ENCODE peak calls at places on chromosomes 1 and 21, in six cellular contexts. G is left ventricle myocardium inferior, R is pancreas, O is upper lobe of right lung, Y is RWPE1, V is tibial artery. L is an unnamed sample.

GRCh38 chr1:82423174-82423815 is 622.6 kb downstream of the ADGRL2 start:
- DNase-seq in O (no peak), G (no peak), V (no peak), Y (no peak), R (no peak), L (no peak)

GRCh38 chr1:50420689-50421365 is 2.4 kb downstream of the DMRTA2 start:
- DNase-seq in R (no peak), Y (no peak), G (no peak), V (no peak), O (no peak), L (no peak)

GRCh38 chr1:87449348-87449963 is 120.8 kb downstream of the LMO4 start:
- DNase-seq in G (peak), V (peak), R (peak), Y (no peak), O (no peak), L (no peak)

GRCh38 chr1:44817771-44818495 is 9.6 kb downstream of the BTBD19 start:
- DNase-seq in V (peak), R (peak), G (peak), Y (no peak), O (no peak), L (no peak)

GRCh38 chr1:26945728-26946127 is 14.5 kb downstream of the KDF1 start:
- DNase-seq in R (no peak), O (no peak), G (peak), V (no peak), Y (no peak), L (no peak)

GRCh38 chr21:45405271-45405818 is 380 bp downstream of the COL18A1 start:
- DNase-seq in V (peak), O (no peak), Y (peak), G (peak), R (no peak), L (no peak)

GRCh38 chr1:87636198-87636892 is 307.7 kb downstream of the LMO4 start:
- DNase-seq in O (no peak), R (no peak), G (no peak), V (no peak), Y (no peak), L (no peak)

GRCh38 chr1:113946668-113947387 is 17.7 kb downstream of the HIPK1 start:
- DNase-seq in V (no peak), R (no peak), Y (no peak), G (no peak), O (no peak), L (no peak)

GRCh38 chr1:184061396-184062003 is 10.0 kb downstream of the TSEN15 start:
- DNase-seq in Y (no peak), V (no peak), G (no peak), O (no peak), R (no peak), L (no peak)

GRCh38 chr1:56758135-56758534 is 61.1 kb downstream of the FYB2 start:
- DNase-seq in O (no peak), R (peak), V (no peak), G (peak), Y (peak), L (no peak)

GRCh38 chr1:117009132-117009531 is 7.6 kb downstream of the CD101 start:
- DNase-seq in V (no peak), G (no peak), O (no peak), Y (no peak), R (no peak), L (no peak)

GRCh38 chr1:61224609-61225008 is 142.2 kb downstream of the NFIA start:
- DNase-seq in G (no peak), V (no peak), R (no peak), O (no peak), Y (no peak), L (no peak)

GRCh38 chr1:228141871-228142615 is 2.0 kb downstream of the GUK1 start:
- DNase-seq in O (no peak), V (peak), Y (no peak), G (no peak), R (peak), L (peak)

GRCh38 chr1:182703539-182703938 is 19.2 kb upstream of the RGS8 start:
- DNase-seq in Y (no peak), O (no peak), V (no peak), R (no peak), G (no peak), L (no peak)

GRCh38 chr1:68197891-68198290 is 34.4 kb downstream of the WLS start:
- DNase-seq in Y (peak), O (no peak), V (no peak), G (no peak), R (peak), L (no peak)

GRCh38 chr1:204377800-204378608 is 18.3 kb upstream of the PLEKHA6 start:
- DNase-seq in V (no peak), R (peak), G (peak), O (peak), Y (peak), L (no peak)

GRCh38 chr21:17492415-17493168 is 20.3 kb upstream of the CXADR start:
- DNase-seq in R (no peak), G (no peak), O (no peak), Y (peak), V (no peak), L (no peak)

GRCh38 chr1:223704921-223705878 is 7.1 kb upstream of the CAPN2 start:
- DNase-seq in O (no peak), Y (no peak), G (no peak), R (no peak), V (no peak), L (no peak)

GRCh38 chr1:165679282-165680036 is 18.9 kb downstream of the ALDH9A1 start:
- DNase-seq in G (no peak), R (no peak), V (no peak), O (no peak), Y (no peak), L (no peak)

GRCh38 chr1:171833091-171833822 is 8.0 kb upstream of the DNM3 start:
- DNase-seq in O (no peak), V (no peak), Y (no peak), G (no peak), R (no peak), L (no peak)

GRCh38 chr1:81424056-81424455 is 376.7 kb upstream of the ADGRL2 start:
- DNase-seq in G (no peak), V (no peak), Y (no peak), O (no peak), R (no peak), L (no peak)

GRCh38 chr21:39083377-39084008 is 99.8 kb downstream of the PSMG1 start:
- DNase-seq in R (no peak), V (no peak), O (peak), G (no peak), Y (peak), L (no peak)

GRCh38 chr1:5909576-5910275 is 82.5 kb downstream of the NPHP4 start:
- DNase-seq in R (no peak), Y (no peak), V (peak), G (no peak), O (no peak), L (no peak)

GRCh38 chr1:14768589-14769304 is 170.3 kb downstream of the KAZN start:
- DNase-seq in O (no peak), Y (no peak), R (no peak), V (no peak), G (no peak), L (no peak)

GRCh38 chr1:1309525-1310385 is 1.4 kb downstream of the PUSL1 start:
- DNase-seq in G (no peak), R (no peak), V (no peak), Y (no peak), O (no peak), L (no peak)
- H3K27ac ChIP-seq in G (peak), R (no peak), V (peak), Y (peak), O (no peak), L (no peak)

DNA sequence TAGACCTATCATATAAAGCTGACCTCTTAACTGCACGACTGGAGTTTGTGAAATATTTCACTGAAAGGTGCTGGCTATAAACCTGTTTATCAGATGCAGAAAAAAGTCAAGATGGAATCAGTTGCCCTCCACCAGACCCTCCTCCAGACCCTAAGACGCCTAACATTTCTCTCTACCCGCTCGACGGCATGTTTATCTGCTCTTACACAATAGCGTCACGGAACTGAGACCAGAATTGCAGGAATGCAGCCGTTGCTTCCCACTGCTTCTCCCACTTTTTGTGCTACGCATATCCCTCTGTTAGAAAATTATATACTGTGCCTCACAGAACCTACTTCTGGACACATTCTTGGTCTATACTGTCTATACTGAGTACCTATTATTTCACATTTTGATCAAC is 28.2 kb upstream of the FAM131C start:
- DNase-seq in V (no peak), Y (no peak), R (no peak), O (no peak), G (no peak), L (no peak)
- H3K27ac ChIP-seq in V (no peak), Y (no peak), R (no peak), O (no peak), G (no peak), L (no peak)

GRCh38 chr1:154416496-154417337 is 11.6 kb downstream of the IL6R start:
- DNase-seq in O (no peak), R (no peak), Y (no peak), G (no peak), V (peak), L (no peak)
- H3K27ac ChIP-seq in O (peak), R (no peak), Y (peak), G (peak), V (no peak), L (no peak)

GRCh38 chr1:207851696-207852095 is 59.2 kb downstream of the CD34 start:
- DNase-seq in R (no peak), G (no peak), Y (no peak), O (no peak), V (no peak), L (no peak)

GRCh38 chr1:207852576-207853371 is 58.2 kb downstream of the CD34 start:
- DNase-seq in G (no peak), R (no peak), V (no peak), Y (no peak), O (no peak), L (no peak)

GRCh38 chr1:207853372-207853757 is 57.6 kb downstream of the CD34 start:
- DNase-seq in V (no peak), Y (no peak), O (no peak), R (no peak), G (no peak), L (no peak)

GRCh38 chr1:207849016-207849415 is 61.9 kb downstream of the CD34 start:
- DNase-seq in R (no peak), G (no peak), O (no peak), Y (no peak), V (no peak), L (no peak)

DNA sequence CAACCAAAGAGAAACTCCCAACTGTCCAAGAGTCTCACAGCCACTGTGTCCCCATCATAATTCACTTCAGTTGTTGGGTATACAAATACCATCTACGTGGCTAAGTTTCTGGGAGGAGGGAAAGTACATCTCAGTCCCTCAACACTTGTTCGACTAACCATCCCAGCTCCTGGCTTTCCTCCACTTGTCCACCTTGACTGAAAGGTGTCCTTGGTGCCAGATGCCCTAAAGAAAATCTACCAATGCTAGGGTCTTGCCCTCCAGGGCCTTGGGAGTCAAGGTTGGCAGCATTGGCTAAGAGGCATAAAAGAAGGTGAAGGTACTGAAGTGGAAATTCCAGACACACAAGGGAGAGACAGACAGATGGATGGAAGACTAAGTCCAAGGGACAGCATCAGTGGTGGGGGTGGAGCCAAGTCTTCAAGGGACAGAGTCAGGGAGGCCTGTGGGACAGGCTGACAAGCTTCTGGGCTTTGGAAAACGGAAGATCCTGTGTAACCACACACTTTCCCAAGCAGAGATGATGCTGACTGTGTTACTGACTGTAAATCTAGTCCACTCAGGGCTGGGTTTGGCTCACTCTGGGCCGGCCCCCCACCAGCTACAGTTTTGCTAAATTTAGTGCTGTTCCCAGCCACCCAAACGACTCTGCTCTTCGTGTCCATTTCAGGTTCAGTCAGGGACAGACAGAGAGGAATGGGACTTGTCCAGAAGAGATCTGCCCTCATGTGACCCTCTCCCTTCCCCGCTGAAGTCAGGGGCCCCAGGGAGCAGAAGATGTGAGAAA is 60.1 kb downstream of the CD34 start:
- DNase-seq in V (no peak), O (no peak), G (peak), R (no peak), Y (no peak), L (no peak)
- H3K27ac ChIP-seq in V (peak), O (peak), G (peak), R (no peak), Y (no peak), L (peak)